ENCODE peak calls at places on chromosome 4, in four cellular contexts. One of them, this sample, is unnamed. For H3K27me3, the result is how much of the 10 kb centered on the place peaks cover.

GRCh38 chr4:114815760-114816159 is 217.2 kb downstream of the UGT8 start:
- DNase-seq in neural progenitor cell: no peak
- DNase-seq in MG63: no peak
- DNase-seq in IMR-90: no peak
- DNase-seq in this sample: no peak

GRCh38 chr4:109263721-109264120 is 38.7 kb downstream of the COL25A1 start:
- DNase-seq in neural progenitor cell: no peak
- DNase-seq in MG63: no peak
- DNase-seq in IMR-90: no peak
- DNase-seq in this sample: no peak

GRCh38 chr4:17639136-17639535 is 24.7 kb downstream of the MED28 start:
- DNase-seq in neural progenitor cell: no peak
- DNase-seq in MG63: no peak
- DNase-seq in IMR-90: no peak
- DNase-seq in this sample: no peak

GRCh38 chr4:159012381-159012780 is 90.5 kb upstream of the RAPGEF2 start:
- DNase-seq in neural progenitor cell: no peak
- DNase-seq in MG63: peak
- DNase-seq in IMR-90: peak
- DNase-seq in this sample: no peak

GRCh38 chr4:183355405-183355804 is 33.2 kb upstream of the CLDN24 start:
- DNase-seq in neural progenitor cell: no peak
- DNase-seq in MG63: no peak
- DNase-seq in IMR-90: peak
- DNase-seq in this sample: no peak

GRCh38 chr4:68463796-68464195 is 16.5 kb downstream of the TMPRSS11E start:
- DNase-seq in neural progenitor cell: no peak
- DNase-seq in MG63: no peak
- DNase-seq in IMR-90: peak
- DNase-seq in this sample: no peak

GRCh38 chr4:109079177-109079576 is 223.3 kb downstream of the COL25A1 start:
- DNase-seq in neural progenitor cell: no peak
- DNase-seq in MG63: no peak
- DNase-seq in IMR-90: peak
- DNase-seq in this sample: no peak

GRCh38 chr4:159103406-159104131 is 690 bp downstream of the RAPGEF2 start:
- DNase-seq in neural progenitor cell: peak
- DNase-seq in MG63: peak
- DNase-seq in IMR-90: peak
- DNase-seq in this sample: peak

GRCh38 chr4:87853108-87853507 is 20.3 kb downstream of the MEPE start:
- DNase-seq in neural progenitor cell: peak
- DNase-seq in MG63: no peak
- DNase-seq in IMR-90: peak
- DNase-seq in this sample: no peak

GRCh38 chr4:66736593-66736992 is 808.7 kb downstream of the CENPC start:
- DNase-seq in neural progenitor cell: peak
- DNase-seq in MG63: no peak
- DNase-seq in IMR-90: no peak
- DNase-seq in this sample: no peak

GRCh38 chr4:84952004-84952403 is 14.5 kb downstream of the WDFY3 start:
- DNase-seq in neural progenitor cell: no peak
- DNase-seq in MG63: peak
- DNase-seq in IMR-90: peak
- DNase-seq in this sample: no peak

GRCh38 chr4:25787891-25788331 is 74.9 kb downstream of the SEL1L3 start:
- DNase-seq in neural progenitor cell: no peak
- DNase-seq in MG63: no peak
- DNase-seq in IMR-90: no peak
- DNase-seq in this sample: no peak

GRCh38 chr4:169024762-169025161 is 14.7 kb upstream of the CBR4 start:
- DNase-seq in neural progenitor cell: peak
- DNase-seq in MG63: no peak
- DNase-seq in IMR-90: peak
- DNase-seq in this sample: no peak

GRCh38 chr4:7251321-7251720 is 59.0 kb downstream of the SORCS2 start:
- DNase-seq in neural progenitor cell: no peak
- DNase-seq in MG63: no peak
- DNase-seq in IMR-90: no peak
- DNase-seq in this sample: no peak

GRCh38 chr4:7252510-7253340 is 60.4 kb downstream of the SORCS2 start:
- DNase-seq in neural progenitor cell: no peak
- DNase-seq in MG63: no peak
- DNase-seq in IMR-90: no peak
- DNase-seq in this sample: no peak

GRCh38 chr4:7253806-7254205 is 61.5 kb downstream of the SORCS2 start:
- DNase-seq in neural progenitor cell: no peak
- DNase-seq in MG63: no peak
- DNase-seq in IMR-90: no peak
- DNase-seq in this sample: no peak

GRCh38 chr4:7253341-7253700 is 61.0 kb downstream of the SORCS2 start:
- DNase-seq in neural progenitor cell: no peak
- DNase-seq in MG63: no peak
- DNase-seq in IMR-90: no peak
- DNase-seq in this sample: no peak

GRCh38 chr4:7252051-7252450 is 59.7 kb downstream of the SORCS2 start:
- DNase-seq in neural progenitor cell: no peak
- DNase-seq in MG63: no peak
- DNase-seq in IMR-90: no peak
- DNase-seq in this sample: no peak
- H3K27me3 ChIP-seq in neural progenitor cell: under half
- H3K27me3 ChIP-seq in MG63: under half
- H3K27me3 ChIP-seq in IMR-90: half or more
- H3K27me3 ChIP-seq in this sample: under half

DNA sequence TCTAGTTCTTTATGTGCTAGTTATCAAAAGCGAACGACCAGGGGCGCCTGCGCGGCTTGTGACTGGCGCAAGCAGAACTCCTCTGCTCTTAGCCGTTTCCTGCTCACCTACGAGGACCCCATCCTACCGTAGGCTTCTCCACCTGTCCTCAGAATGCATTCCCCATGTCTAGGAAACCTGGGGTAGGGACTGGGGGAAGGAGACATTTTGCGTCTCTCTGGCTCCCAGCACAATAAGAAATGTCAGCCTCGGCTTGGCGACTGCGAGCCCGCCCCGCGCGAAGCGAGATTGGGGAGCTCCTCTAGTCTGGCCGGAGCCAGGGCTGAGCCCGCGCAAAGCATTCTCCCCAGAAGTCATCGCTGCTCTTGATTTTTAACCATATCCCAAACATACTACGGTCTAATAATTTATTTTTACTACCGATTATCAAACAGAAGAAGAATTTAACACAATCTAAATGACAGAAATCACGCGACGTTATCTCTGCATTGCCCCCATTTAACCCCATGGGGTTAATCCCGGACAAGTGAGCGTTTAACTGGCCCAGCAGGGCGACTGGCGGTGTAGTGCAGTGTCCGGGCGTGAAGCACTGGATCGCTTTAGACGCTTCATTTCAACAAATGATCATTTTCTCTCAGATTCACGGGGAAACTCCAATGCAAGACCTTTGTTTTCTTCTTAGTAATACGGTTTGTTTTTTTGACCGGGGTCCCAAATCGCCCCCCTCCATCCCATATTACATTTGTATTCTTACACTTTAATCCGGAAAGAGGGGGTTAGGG is 7.9 kb upstream of the PITX2 start:
- DNase-seq in neural progenitor cell: peak
- DNase-seq in MG63: no peak
- DNase-seq in IMR-90: no peak
- DNase-seq in this sample: no peak
- H3K27me3 ChIP-seq in neural progenitor cell: half or more
- H3K27me3 ChIP-seq in MG63: under half
- H3K27me3 ChIP-seq in IMR-90: half or more
- H3K27me3 ChIP-seq in this sample: half or more

GRCh38 chr4:174116021-174116420 is 167.4 kb downstream of the FBXO8 start:
- DNase-seq in neural progenitor cell: no peak
- DNase-seq in MG63: no peak
- DNase-seq in IMR-90: no peak
- DNase-seq in this sample: no peak
- H3K27me3 ChIP-seq in neural progenitor cell: under half
- H3K27me3 ChIP-seq in MG63: under half
- H3K27me3 ChIP-seq in IMR-90: under half
- H3K27me3 ChIP-seq in this sample: under half

DNA sequence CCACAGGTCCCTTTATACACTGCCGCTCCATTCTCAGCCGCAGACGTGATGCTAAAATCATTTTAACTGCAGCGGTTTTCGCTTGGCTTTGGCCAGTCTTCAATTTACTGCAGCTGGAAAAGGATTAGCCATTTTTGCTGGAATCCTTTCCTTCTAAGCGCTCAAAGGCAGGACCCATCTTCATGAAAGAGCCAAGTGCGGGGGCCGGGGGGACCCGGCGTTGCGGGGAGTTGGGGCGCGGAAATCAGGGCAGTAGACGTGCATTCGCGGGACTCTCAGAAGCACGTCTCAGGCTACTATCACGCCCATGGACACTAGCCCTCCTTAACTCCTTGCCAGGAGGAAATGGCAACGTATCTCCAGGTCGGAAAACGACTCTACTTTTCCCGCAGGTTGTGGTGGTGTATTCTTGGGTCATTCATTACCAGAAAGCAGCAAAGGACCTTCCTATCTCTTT is 1.7 kb upstream of the PCDH10 start:
- DNase-seq in neural progenitor cell: peak
- DNase-seq in MG63: no peak
- DNase-seq in IMR-90: no peak
- DNase-seq in this sample: no peak
- H3K27me3 ChIP-seq in neural progenitor cell: half or more
- H3K27me3 ChIP-seq in MG63: under half
- H3K27me3 ChIP-seq in IMR-90: under half
- H3K27me3 ChIP-seq in this sample: under half

DNA sequence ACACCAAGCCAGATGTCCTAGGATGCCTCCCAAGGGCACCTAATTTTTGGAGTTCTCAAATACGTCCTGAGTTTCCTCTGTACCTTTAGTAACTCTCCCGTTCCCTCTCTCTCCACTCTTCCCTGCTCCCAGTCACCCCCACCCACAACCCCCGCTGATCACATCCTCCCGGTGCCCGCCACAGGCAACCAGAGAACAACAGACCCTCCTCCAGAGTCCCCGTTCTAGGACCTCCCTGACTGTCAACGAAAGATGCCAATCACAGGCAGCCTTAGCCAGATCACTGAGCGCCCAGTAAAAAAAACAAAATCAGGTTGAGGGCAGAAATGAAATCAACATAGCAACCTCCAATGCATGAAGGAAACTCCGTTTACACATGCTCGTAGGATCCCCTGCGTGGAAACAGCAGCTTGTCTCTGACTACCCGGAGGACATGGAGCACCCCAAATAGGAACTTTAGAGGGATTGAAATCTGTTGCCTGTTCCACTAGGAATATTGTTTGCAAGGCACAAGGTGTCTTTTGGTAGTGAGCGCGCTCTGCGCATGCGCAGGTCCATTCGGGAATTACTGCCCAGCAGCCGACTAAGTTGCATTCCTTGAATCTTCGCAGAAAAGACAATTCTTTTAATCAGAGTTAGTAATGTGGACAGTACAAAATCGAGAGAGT is at the start of gene GABRB1:
- DNase-seq in neural progenitor cell: peak
- DNase-seq in MG63: peak
- DNase-seq in IMR-90: peak
- DNase-seq in this sample: no peak
- H3K27me3 ChIP-seq in neural progenitor cell: under half
- H3K27me3 ChIP-seq in MG63: under half
- H3K27me3 ChIP-seq in IMR-90: under half
- H3K27me3 ChIP-seq in this sample: under half

GRCh38 chr4:55123791-55124190 is 1.6 kb downstream of the KDR start:
- DNase-seq in neural progenitor cell: no peak
- DNase-seq in MG63: no peak
- DNase-seq in IMR-90: no peak
- DNase-seq in this sample: no peak
- H3K27me3 ChIP-seq in neural progenitor cell: under half
- H3K27me3 ChIP-seq in MG63: under half
- H3K27me3 ChIP-seq in IMR-90: under half
- H3K27me3 ChIP-seq in this sample: under half

GRCh38 chr4:13539721-13540445 is 4.4 kb downstream of the NKX3-2 start:
- DNase-seq in neural progenitor cell: no peak
- DNase-seq in MG63: no peak
- DNase-seq in IMR-90: no peak
- DNase-seq in this sample: no peak
- H3K27me3 ChIP-seq in neural progenitor cell: half or more
- H3K27me3 ChIP-seq in MG63: under half
- H3K27me3 ChIP-seq in IMR-90: half or more
- H3K27me3 ChIP-seq in this sample: half or more

This sample was measured in naive thymus-derived CD4-positive, alpha-beta T cell.